ENCODE peak calls at places on chromosomes 7 and 10, in ten cellular contexts. One of them, this sample, is unnamed.
A peak's percentile ranks its signal among the peaks of the same experiment; 100 is the strongest.

GRCh38 chr7:87926581-87927461 is 7.2 kb upstream of the ADAM22 start:
- DNase-seq in adrenal gland: no peak
- DNase-seq in upper lobe of right lung: no peak
- DNase-seq in heart left ventricle: no peak
- DNase-seq in brain microvascular endothelial cell: peak; percentile 74
- DNase-seq in breast epithelium: no peak
- DNase-seq in thoracic aorta: no peak
- DNase-seq in cardiac muscle cell: peak; percentile 67
- DNase-seq in transverse colon: peak; percentile 42
- DNase-seq in fibroblast of lung: peak; percentile 74
- DNase-seq in this sample: no peak

GRCh38 chr7:130884437-130885417 is 150.7 kb upstream of the KLF14 start:
- DNase-seq in adrenal gland: no peak
- DNase-seq in upper lobe of right lung: no peak
- DNase-seq in heart left ventricle: no peak
- DNase-seq in brain microvascular endothelial cell: no peak
- DNase-seq in breast epithelium: no peak
- DNase-seq in thoracic aorta: no peak
- DNase-seq in cardiac muscle cell: peak; percentile 49
- DNase-seq in transverse colon: no peak
- DNase-seq in fibroblast of lung: peak; percentile 75
- DNase-seq in this sample: peak; percentile 50

GRCh38 chr7:112001089-112001826 is 204.9 kb downstream of the DOCK4 start:
- DNase-seq in adrenal gland: no peak
- DNase-seq in upper lobe of right lung: no peak
- DNase-seq in heart left ventricle: no peak
- DNase-seq in brain microvascular endothelial cell: peak; percentile 95
- DNase-seq in breast epithelium: no peak
- DNase-seq in thoracic aorta: no peak
- DNase-seq in cardiac muscle cell: peak; percentile 92
- DNase-seq in transverse colon: no peak
- DNase-seq in fibroblast of lung: peak; percentile 93
- DNase-seq in this sample: no peak

GRCh38 chr7:135930565-135931423 is 46.4 kb downstream of the MTPN start:
- DNase-seq in adrenal gland: no peak
- DNase-seq in upper lobe of right lung: no peak
- DNase-seq in heart left ventricle: no peak
- DNase-seq in brain microvascular endothelial cell: peak; percentile 72
- DNase-seq in breast epithelium: no peak
- DNase-seq in thoracic aorta: no peak
- DNase-seq in cardiac muscle cell: peak; percentile 56
- DNase-seq in transverse colon: no peak
- DNase-seq in fibroblast of lung: peak; percentile 80
- DNase-seq in this sample: no peak

GRCh38 chr10:69465457-69466157 is 14.3 kb downstream of the TSPAN15 start:
- DNase-seq in adrenal gland: no peak
- DNase-seq in upper lobe of right lung: no peak
- DNase-seq in heart left ventricle: no peak
- DNase-seq in brain microvascular endothelial cell: no peak
- DNase-seq in breast epithelium: no peak
- DNase-seq in thoracic aorta: no peak
- DNase-seq in cardiac muscle cell: no peak
- DNase-seq in transverse colon: no peak
- DNase-seq in fibroblast of lung: no peak
- DNase-seq in this sample: no peak

GRCh38 chr7:158861004-158861787 is 4.8 kb downstream of the DYNC2I1 start:
- DNase-seq in adrenal gland: no peak
- DNase-seq in upper lobe of right lung: no peak
- DNase-seq in heart left ventricle: no peak
- DNase-seq in brain microvascular endothelial cell: no peak
- DNase-seq in breast epithelium: no peak
- DNase-seq in thoracic aorta: no peak
- DNase-seq in cardiac muscle cell: no peak
- DNase-seq in transverse colon: no peak
- DNase-seq in fibroblast of lung: no peak
- DNase-seq in this sample: no peak

GRCh38 chr10:125984346-125984745 is 88.0 kb downstream of the FANK1 start:
- DNase-seq in adrenal gland: no peak
- DNase-seq in upper lobe of right lung: no peak
- DNase-seq in heart left ventricle: no peak
- DNase-seq in brain microvascular endothelial cell: no peak
- DNase-seq in breast epithelium: no peak
- DNase-seq in thoracic aorta: no peak
- DNase-seq in cardiac muscle cell: no peak
- DNase-seq in transverse colon: no peak
- DNase-seq in fibroblast of lung: no peak
- DNase-seq in this sample: no peak

GRCh38 chr7:18846765-18847215 is 270.6 kb downstream of the TWIST1 start:
- DNase-seq in adrenal gland: no peak
- DNase-seq in upper lobe of right lung: no peak
- DNase-seq in heart left ventricle: no peak
- DNase-seq in brain microvascular endothelial cell: no peak
- DNase-seq in breast epithelium: no peak
- DNase-seq in thoracic aorta: no peak
- DNase-seq in cardiac muscle cell: no peak
- DNase-seq in transverse colon: no peak
- DNase-seq in fibroblast of lung: no peak
- DNase-seq in this sample: no peak

GRCh38 chr10:60711496-60711895 is 66.8 kb upstream of the CDK1 start:
- DNase-seq in adrenal gland: no peak
- DNase-seq in upper lobe of right lung: no peak
- DNase-seq in heart left ventricle: no peak
- DNase-seq in brain microvascular endothelial cell: no peak
- DNase-seq in breast epithelium: no peak
- DNase-seq in thoracic aorta: no peak
- DNase-seq in cardiac muscle cell: no peak
- DNase-seq in transverse colon: no peak
- DNase-seq in fibroblast of lung: no peak
- DNase-seq in this sample: no peak

GRCh38 chr10:102152545-102152890 is 329 bp downstream of the NOLC1 start:
- DNase-seq in adrenal gland: no peak
- DNase-seq in upper lobe of right lung: no peak
- DNase-seq in heart left ventricle: no peak
- DNase-seq in brain microvascular endothelial cell: peak; percentile 20
- DNase-seq in breast epithelium: no peak
- DNase-seq in thoracic aorta: no peak
- DNase-seq in cardiac muscle cell: peak; percentile 35
- DNase-seq in transverse colon: peak; percentile 33
- DNase-seq in fibroblast of lung: peak; percentile 24
- DNase-seq in this sample: no peak

DNA sequence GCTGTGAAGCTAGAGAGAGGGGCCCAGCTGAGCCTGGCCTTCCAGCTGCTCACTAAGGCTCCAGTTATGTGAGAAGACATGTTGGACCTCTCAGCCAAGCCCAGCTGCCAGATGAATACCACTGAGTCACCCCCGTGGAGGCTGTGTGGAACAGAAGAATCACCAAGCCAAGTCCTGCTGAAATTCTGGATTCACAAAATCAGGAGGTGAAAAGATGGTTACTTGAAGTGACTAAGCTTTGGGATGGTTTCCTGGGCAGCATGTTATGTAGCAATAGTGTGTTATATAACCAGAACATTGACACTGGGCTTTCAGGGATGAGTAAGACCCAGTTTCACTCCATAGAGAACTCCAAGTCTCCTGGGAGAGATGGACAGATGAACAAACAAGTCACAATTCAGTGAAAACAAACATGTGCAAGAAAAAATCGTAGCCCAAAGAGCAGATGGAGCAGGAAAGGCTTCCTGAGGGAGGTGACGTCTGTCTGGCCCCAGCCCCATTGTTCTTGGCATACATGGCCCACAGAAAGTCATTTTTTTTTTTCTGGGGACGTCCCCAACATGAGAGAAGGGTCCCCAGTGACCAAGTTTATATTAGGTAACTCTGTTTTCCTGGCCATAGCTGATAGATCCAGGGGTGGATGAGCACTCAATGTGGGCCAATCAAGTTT is 64.1 kb upstream of the PDZD8 start:
- DNase-seq in adrenal gland: peak; percentile 58
- DNase-seq in upper lobe of right lung: no peak
- DNase-seq in heart left ventricle: no peak
- DNase-seq in brain microvascular endothelial cell: no peak
- DNase-seq in breast epithelium: no peak
- DNase-seq in thoracic aorta: no peak
- DNase-seq in cardiac muscle cell: peak; percentile 78
- DNase-seq in transverse colon: peak; percentile 27
- DNase-seq in fibroblast of lung: peak; percentile 91
- DNase-seq in this sample: peak; percentile 83
- H3K27ac ChIP-seq in adrenal gland: no peak overlapping the region
- H3K27ac ChIP-seq in upper lobe of right lung: no peak overlapping the region
- H3K27ac ChIP-seq in heart left ventricle: no peak overlapping the region
- H3K27ac ChIP-seq in brain microvascular endothelial cell: no peak overlapping the region
- H3K27ac ChIP-seq in breast epithelium: peak overlapping the region; percentile 43
- H3K27ac ChIP-seq in thoracic aorta: no peak overlapping the region
- H3K27ac ChIP-seq in cardiac muscle cell: no peak overlapping the region
- H3K27ac ChIP-seq in transverse colon: no peak overlapping the region
- H3K27ac ChIP-seq in fibroblast of lung: no peak overlapping the region
- H3K27ac ChIP-seq in this sample: no peak overlapping the region

GRCh38 chr7:45217358-45217757 is 59.8 kb downstream of the RAMP3 start:
- DNase-seq in adrenal gland: no peak
- DNase-seq in upper lobe of right lung: no peak
- DNase-seq in heart left ventricle: no peak
- DNase-seq in brain microvascular endothelial cell: no peak
- DNase-seq in breast epithelium: no peak
- DNase-seq in thoracic aorta: no peak
- DNase-seq in cardiac muscle cell: peak; percentile 8
- DNase-seq in transverse colon: no peak
- DNase-seq in fibroblast of lung: no peak
- DNase-seq in this sample: no peak
- TF ChIP-seq CTCF in adrenal gland: peak; percentile 14
- TF ChIP-seq CTCF in upper lobe of right lung: peak; percentile 31
- TF ChIP-seq CTCF in heart left ventricle: peak; percentile 28
- TF ChIP-seq CTCF in brain microvascular endothelial cell: peak; percentile 81
- TF ChIP-seq CTCF in breast epithelium: no peak
- TF ChIP-seq CTCF in thoracic aorta: no peak
- TF ChIP-seq CTCF in cardiac muscle cell: peak; percentile 52
- TF ChIP-seq CTCF in transverse colon: peak; percentile 10
- TF ChIP-seq CTCF in fibroblast of lung: peak; percentile 38
- TF ChIP-seq CTCF in this sample: no peak

GRCh38 chr7:757741-758163 is 30.7 kb upstream of the PRKAR1B start:
- DNase-seq in adrenal gland: no peak
- DNase-seq in upper lobe of right lung: peak; percentile 43
- DNase-seq in heart left ventricle: peak; percentile 35
- DNase-seq in brain microvascular endothelial cell: no peak
- DNase-seq in breast epithelium: no peak
- DNase-seq in thoracic aorta: no peak
- DNase-seq in cardiac muscle cell: no peak
- DNase-seq in transverse colon: no peak
- DNase-seq in fibroblast of lung: no peak
- DNase-seq in this sample: no peak

GRCh38 chr7:756231-756927 is 29.3 kb upstream of the PRKAR1B start:
- DNase-seq in adrenal gland: no peak
- DNase-seq in upper lobe of right lung: peak; percentile 58
- DNase-seq in heart left ventricle: peak; percentile 28
- DNase-seq in brain microvascular endothelial cell: no peak
- DNase-seq in breast epithelium: peak; percentile 35
- DNase-seq in thoracic aorta: no peak
- DNase-seq in cardiac muscle cell: no peak
- DNase-seq in transverse colon: no peak
- DNase-seq in fibroblast of lung: no peak
- DNase-seq in this sample: no peak

GRCh38 chr7:759569-759968 is 32.5 kb upstream of the PRKAR1B start:
- DNase-seq in adrenal gland: no peak
- DNase-seq in upper lobe of right lung: no peak
- DNase-seq in heart left ventricle: no peak
- DNase-seq in brain microvascular endothelial cell: no peak
- DNase-seq in breast epithelium: no peak
- DNase-seq in thoracic aorta: no peak
- DNase-seq in cardiac muscle cell: no peak
- DNase-seq in transverse colon: no peak
- DNase-seq in fibroblast of lung: no peak
- DNase-seq in this sample: no peak

GRCh38 chr7:754531-755420 is 27.7 kb upstream of the PRKAR1B start:
- DNase-seq in adrenal gland: no peak
- DNase-seq in upper lobe of right lung: peak; percentile 58
- DNase-seq in heart left ventricle: peak; percentile 56
- DNase-seq in brain microvascular endothelial cell: no peak
- DNase-seq in breast epithelium: peak; percentile 20
- DNase-seq in thoracic aorta: no peak
- DNase-seq in cardiac muscle cell: no peak
- DNase-seq in transverse colon: no peak
- DNase-seq in fibroblast of lung: no peak
- DNase-seq in this sample: no peak

DNA sequence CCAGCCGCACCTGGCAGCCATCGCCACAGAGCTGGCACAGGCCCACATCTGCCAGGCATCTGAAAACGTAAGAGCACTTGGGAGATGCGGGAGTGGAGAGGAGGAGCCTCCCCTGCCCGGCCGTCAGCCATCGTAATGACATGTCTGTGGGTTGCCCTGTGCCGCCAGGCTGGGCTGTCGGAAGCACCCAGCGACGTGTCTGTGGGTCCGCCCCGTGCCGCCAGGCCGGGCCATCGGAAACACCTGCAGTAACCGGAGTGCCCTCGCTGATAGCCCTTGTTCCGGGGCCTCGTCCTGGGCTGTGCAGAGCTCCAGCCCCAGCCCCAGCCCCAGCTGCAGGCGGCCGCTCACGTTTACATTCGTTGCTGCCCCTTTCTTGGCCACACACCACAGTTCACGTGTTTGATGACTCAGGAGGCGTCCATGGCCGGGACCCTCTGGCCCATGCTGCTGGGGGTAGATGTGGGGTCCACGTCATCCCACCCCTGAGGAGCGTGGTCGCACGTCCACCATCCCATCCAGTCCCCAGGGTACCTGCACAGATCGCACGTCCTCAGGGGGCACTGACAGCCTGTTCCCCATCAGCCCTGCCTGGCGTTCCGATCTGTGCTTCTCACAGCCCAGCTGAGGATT is 30.0 kb upstream of the PRKAR1B start:
- DNase-seq in adrenal gland: no peak
- DNase-seq in upper lobe of right lung: peak; percentile 61
- DNase-seq in heart left ventricle: peak; percentile 54
- DNase-seq in brain microvascular endothelial cell: no peak
- DNase-seq in breast epithelium: peak; percentile 34
- DNase-seq in thoracic aorta: no peak
- DNase-seq in cardiac muscle cell: no peak
- DNase-seq in transverse colon: no peak
- DNase-seq in fibroblast of lung: no peak
- DNase-seq in this sample: no peak
- H3K36me3 ChIP-seq in adrenal gland: no peaks in the 10 kb centered on the region
- H3K36me3 ChIP-seq in upper lobe of right lung: peaks cover 40% of the 10 kb centered on the region
- H3K36me3 ChIP-seq in heart left ventricle: peaks cover 17% of the 10 kb centered on the region
- H3K36me3 ChIP-seq in brain microvascular endothelial cell: peaks cover 26% of the 10 kb centered on the region
- H3K36me3 ChIP-seq in breast epithelium: peaks cover 9% of the 10 kb centered on the region
- H3K36me3 ChIP-seq in thoracic aorta: peaks cover 44% of the 10 kb centered on the region
- H3K36me3 ChIP-seq in cardiac muscle cell: peaks cover 34% of the 10 kb centered on the region
- H3K36me3 ChIP-seq in transverse colon: peaks cover 41% of the 10 kb centered on the region
- H3K36me3 ChIP-seq in fibroblast of lung: peaks cover 14% of the 10 kb centered on the region
- H3K36me3 ChIP-seq in this sample: peaks cover 58% of the 10 kb centered on the region

DNA sequence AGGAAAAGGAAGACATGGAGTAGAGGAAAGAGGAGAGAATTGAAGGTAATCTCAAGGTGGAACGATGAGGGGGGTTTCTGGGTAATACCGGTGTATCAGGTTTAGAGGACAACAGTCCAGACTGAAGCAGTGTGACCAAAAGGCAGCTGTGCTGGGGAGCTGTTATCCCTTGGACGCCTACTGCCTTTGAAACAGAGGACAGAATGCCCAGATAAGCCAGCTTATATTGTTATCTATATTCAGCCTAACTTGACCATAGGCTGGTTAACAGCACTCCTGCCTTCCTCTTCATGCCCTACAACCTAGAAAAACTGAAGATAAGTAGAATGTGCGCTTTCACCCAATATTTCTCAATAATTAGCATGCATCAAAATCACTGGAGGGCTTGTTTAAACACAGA is 44.8 kb downstream of the IL6 start:
- DNase-seq in adrenal gland: no peak
- DNase-seq in upper lobe of right lung: no peak
- DNase-seq in heart left ventricle: no peak
- DNase-seq in brain microvascular endothelial cell: no peak
- DNase-seq in breast epithelium: no peak
- DNase-seq in thoracic aorta: no peak
- DNase-seq in cardiac muscle cell: no peak
- DNase-seq in transverse colon: no peak
- DNase-seq in fibroblast of lung: no peak
- DNase-seq in this sample: no peak
- H3K27ac ChIP-seq in adrenal gland: no peak overlapping the region
- H3K27ac ChIP-seq in upper lobe of right lung: no peak overlapping the region
- H3K27ac ChIP-seq in heart left ventricle: no peak overlapping the region
- H3K27ac ChIP-seq in brain microvascular endothelial cell: no peak overlapping the region
- H3K27ac ChIP-seq in breast epithelium: no peak overlapping the region
- H3K27ac ChIP-seq in thoracic aorta: no peak overlapping the region
- H3K27ac ChIP-seq in cardiac muscle cell: no peak overlapping the region
- H3K27ac ChIP-seq in transverse colon: no peak overlapping the region
- H3K27ac ChIP-seq in fibroblast of lung: no peak overlapping the region
- H3K27ac ChIP-seq in this sample: no peak overlapping the region